ENCODE peak calls at places on chromosomes 5 and 9, in six cellular contexts. One of them, this sample, is unnamed.

GRCh38 chr5:138018844-138019243 is 14.0 kb downstream of the FAM13B start:
- DNase-seq in retina: no peak
- DNase-seq in iris pigment epithelial cell: peak; percentile 63
- DNase-seq in activated naive CD4-positive, alpha-beta T cell treated with anti-CD3 and anti-CD28 coated beads for 36 hours: no peak
- DNase-seq in mesendoderm: peak; percentile 54
- DNase-seq in T-helper 2 cell: no peak
- DNase-seq in this sample: no peak

GRCh38 chr5:31161772-31162171 is 31.7 kb upstream of the CDH6 start:
- DNase-seq in retina: peak; percentile 44
- DNase-seq in iris pigment epithelial cell: peak; percentile 21
- DNase-seq in activated naive CD4-positive, alpha-beta T cell treated with anti-CD3 and anti-CD28 coated beads for 36 hours: no peak
- DNase-seq in mesendoderm: peak; percentile 73
- DNase-seq in T-helper 2 cell: no peak
- DNase-seq in this sample: no peak

GRCh38 chr9:21432640-21433425 is 7.4 kb upstream of the IFNA1 start:
- DNase-seq in retina: no peak
- DNase-seq in iris pigment epithelial cell: no peak
- DNase-seq in activated naive CD4-positive, alpha-beta T cell treated with anti-CD3 and anti-CD28 coated beads for 36 hours: no peak
- DNase-seq in mesendoderm: no peak
- DNase-seq in T-helper 2 cell: no peak
- DNase-seq in this sample: no peak

GRCh38 chr5:373710-374602 is 52.4 kb downstream of the AHRR start:
- DNase-seq in retina: no peak
- DNase-seq in iris pigment epithelial cell: peak; percentile 18
- DNase-seq in activated naive CD4-positive, alpha-beta T cell treated with anti-CD3 and anti-CD28 coated beads for 36 hours: peak; percentile 83
- DNase-seq in mesendoderm: no peak
- DNase-seq in T-helper 2 cell: peak; percentile 96
- DNase-seq in this sample: peak; percentile 70

GRCh38 chr9:131721096-131721495 is 18.8 kb downstream of the RAPGEF1 start:
- DNase-seq in retina: no peak
- DNase-seq in iris pigment epithelial cell: no peak
- DNase-seq in activated naive CD4-positive, alpha-beta T cell treated with anti-CD3 and anti-CD28 coated beads for 36 hours: no peak
- DNase-seq in mesendoderm: no peak
- DNase-seq in T-helper 2 cell: no peak
- DNase-seq in this sample: no peak

GRCh38 chr5:135372654-135373381 is 26.2 kb downstream of the MACROH2A1 start:
- DNase-seq in retina: no peak
- DNase-seq in iris pigment epithelial cell: no peak
- DNase-seq in activated naive CD4-positive, alpha-beta T cell treated with anti-CD3 and anti-CD28 coated beads for 36 hours: no peak
- DNase-seq in mesendoderm: no peak
- DNase-seq in T-helper 2 cell: peak; percentile 58
- DNase-seq in this sample: no peak

GRCh38 chr9:37984672-37985611 is 81.0 kb upstream of the SLC25A51 start:
- DNase-seq in retina: peak; percentile 87
- DNase-seq in iris pigment epithelial cell: peak; percentile 76
- DNase-seq in activated naive CD4-positive, alpha-beta T cell treated with anti-CD3 and anti-CD28 coated beads for 36 hours: no peak
- DNase-seq in mesendoderm: no peak
- DNase-seq in T-helper 2 cell: peak; percentile 19
- DNase-seq in this sample: peak; percentile 57

GRCh38 chr5:175836741-175837729 is 34.3 kb upstream of the CPLX2 start:
- DNase-seq in retina: peak; percentile 38
- DNase-seq in iris pigment epithelial cell: no peak
- DNase-seq in activated naive CD4-positive, alpha-beta T cell treated with anti-CD3 and anti-CD28 coated beads for 36 hours: no peak
- DNase-seq in mesendoderm: no peak
- DNase-seq in T-helper 2 cell: no peak
- DNase-seq in this sample: no peak

GRCh38 chr5:32601623-32602295 is 16.4 kb downstream of the SUB1 start:
- DNase-seq in retina: no peak
- DNase-seq in iris pigment epithelial cell: no peak
- DNase-seq in activated naive CD4-positive, alpha-beta T cell treated with anti-CD3 and anti-CD28 coated beads for 36 hours: no peak
- DNase-seq in mesendoderm: no peak
- DNase-seq in T-helper 2 cell: no peak
- DNase-seq in this sample: no peak

GRCh38 chr9:89555426-89556375 is 49.1 kb upstream of the GADD45G start:
- DNase-seq in retina: no peak
- DNase-seq in iris pigment epithelial cell: peak; percentile 20
- DNase-seq in activated naive CD4-positive, alpha-beta T cell treated with anti-CD3 and anti-CD28 coated beads for 36 hours: no peak
- DNase-seq in mesendoderm: no peak
- DNase-seq in T-helper 2 cell: peak; percentile 43
- DNase-seq in this sample: no peak

GRCh38 chr5:39599721-39600431 is 175.1 kb upstream of the DAB2 start:
- DNase-seq in retina: no peak
- DNase-seq in iris pigment epithelial cell: peak; percentile 90
- DNase-seq in activated naive CD4-positive, alpha-beta T cell treated with anti-CD3 and anti-CD28 coated beads for 36 hours: no peak
- DNase-seq in mesendoderm: peak; percentile 64
- DNase-seq in T-helper 2 cell: peak; percentile 35
- DNase-seq in this sample: peak; percentile 83

GRCh38 chr9:137028281-137029057 is 432 bp upstream of the ABCA2 start:
- DNase-seq in retina: peak; percentile 78
- DNase-seq in iris pigment epithelial cell: peak; percentile 35
- DNase-seq in activated naive CD4-positive, alpha-beta T cell treated with anti-CD3 and anti-CD28 coated beads for 36 hours: peak; percentile 74
- DNase-seq in mesendoderm: peak; percentile 34
- DNase-seq in T-helper 2 cell: peak; percentile 81
- DNase-seq in this sample: peak; percentile 38

GRCh38 chr5:98722188-98722587 is 51.3 kb upstream of the RGMB start:
- DNase-seq in retina: no peak
- DNase-seq in iris pigment epithelial cell: peak; percentile 59
- DNase-seq in activated naive CD4-positive, alpha-beta T cell treated with anti-CD3 and anti-CD28 coated beads for 36 hours: no peak
- DNase-seq in mesendoderm: no peak
- DNase-seq in T-helper 2 cell: no peak
- DNase-seq in this sample: peak; percentile 26

GRCh38 chr5:135376961-135377621 is 21.9 kb downstream of the MACROH2A1 start:
- DNase-seq in retina: no peak
- DNase-seq in iris pigment epithelial cell: no peak
- DNase-seq in activated naive CD4-positive, alpha-beta T cell treated with anti-CD3 and anti-CD28 coated beads for 36 hours: peak; percentile 48
- DNase-seq in mesendoderm: no peak
- DNase-seq in T-helper 2 cell: peak; percentile 79
- DNase-seq in this sample: no peak